ENCODE peak calls at places on chromosomes 12 and 14, in four cellular contexts. One of them, this sample, is unnamed.
A peak's percentile ranks its signal among the peaks of the same experiment; 100 is the strongest.

GRCh38 chr12:52156310-52156709 is 35.5 kb downstream of the KRT80 start:
- DNase-seq in foreskin melanocyte: no peak
- DNase-seq in NCI-H1092 treated with DMSO at 0.1 percent for 48 hours: no peak
- DNase-seq in substantia nigra: no peak
- DNase-seq in this sample: no peak

GRCh38 chr12:44874981-44875416 is 1.1 kb downstream of the NELL2 start:
- DNase-seq in foreskin melanocyte: no peak
- DNase-seq in NCI-H1092 treated with DMSO at 0.1 percent for 48 hours: peak; percentile 73
- DNase-seq in substantia nigra: no peak
- DNase-seq in this sample: no peak

GRCh38 chr12:16300706-16301105 is 23.2 kb upstream of the SLC15A5 start:
- DNase-seq in foreskin melanocyte: no peak
- DNase-seq in NCI-H1092 treated with DMSO at 0.1 percent for 48 hours: no peak
- DNase-seq in substantia nigra: no peak
- DNase-seq in this sample: no peak

GRCh38 chr14:88611878-88612277 is 49.0 kb downstream of the ZC3H14 start:
- DNase-seq in foreskin melanocyte: no peak
- DNase-seq in NCI-H1092 treated with DMSO at 0.1 percent for 48 hours: no peak
- DNase-seq in substantia nigra: no peak
- DNase-seq in this sample: no peak

GRCh38 chr14:61103541-61104339 is 122.7 kb downstream of the SLC38A6 start:
- DNase-seq in foreskin melanocyte: peak; percentile 80
- DNase-seq in NCI-H1092 treated with DMSO at 0.1 percent for 48 hours: no peak
- DNase-seq in substantia nigra: no peak
- DNase-seq in this sample: peak; percentile 65

GRCh38 chr12:14893471-14894250 is 8.0 kb upstream of the MGP start:
- DNase-seq in foreskin melanocyte: peak; percentile 81
- DNase-seq in NCI-H1092 treated with DMSO at 0.1 percent for 48 hours: no peak
- DNase-seq in substantia nigra: no peak
- DNase-seq in this sample: no peak

GRCh38 chr12:105433804-105434203 is 103.3 kb downstream of the C12orf75 start:
- DNase-seq in foreskin melanocyte: no peak
- DNase-seq in NCI-H1092 treated with DMSO at 0.1 percent for 48 hours: no peak
- DNase-seq in substantia nigra: no peak
- DNase-seq in this sample: no peak

GRCh38 chr14:60590907-60591510 is 58.3 kb downstream of the SIX1 start:
- DNase-seq in foreskin melanocyte: no peak
- DNase-seq in NCI-H1092 treated with DMSO at 0.1 percent for 48 hours: no peak
- DNase-seq in substantia nigra: no peak
- DNase-seq in this sample: no peak

GRCh38 chr12:14058717-14059116 is 77.3 kb upstream of the GRIN2B start:
- DNase-seq in foreskin melanocyte: no peak
- DNase-seq in NCI-H1092 treated with DMSO at 0.1 percent for 48 hours: no peak
- DNase-seq in substantia nigra: no peak
- DNase-seq in this sample: no peak

GRCh38 chr12:83106873-83107272 is 420.2 kb downstream of the TMTC2 start:
- DNase-seq in foreskin melanocyte: no peak
- DNase-seq in NCI-H1092 treated with DMSO at 0.1 percent for 48 hours: no peak
- DNase-seq in substantia nigra: no peak
- DNase-seq in this sample: no peak

GRCh38 chr14:20632448-20632830 is 9.1 kb downstream of the OR6S1 start:
- DNase-seq in foreskin melanocyte: no peak
- DNase-seq in NCI-H1092 treated with DMSO at 0.1 percent for 48 hours: no peak
- DNase-seq in substantia nigra: no peak
- DNase-seq in this sample: no peak

GRCh38 chr12:93322784-93323183 is 54.9 kb upstream of the NUDT4 start:
- DNase-seq in foreskin melanocyte: no peak
- DNase-seq in NCI-H1092 treated with DMSO at 0.1 percent for 48 hours: no peak
- DNase-seq in substantia nigra: no peak
- DNase-seq in this sample: peak; percentile 61

GRCh38 chr12:116520801-116521471 is 38.2 kb upstream of the MAP1LC3B2 start:
- DNase-seq in foreskin melanocyte: peak; percentile 40
- DNase-seq in NCI-H1092 treated with DMSO at 0.1 percent for 48 hours: no peak
- DNase-seq in substantia nigra: peak; percentile 4
- DNase-seq in this sample: no peak

GRCh38 chr14:75829316-75829715 is 152.5 kb downstream of the TGFB3 start:
- DNase-seq in foreskin melanocyte: no peak
- DNase-seq in NCI-H1092 treated with DMSO at 0.1 percent for 48 hours: no peak
- DNase-seq in substantia nigra: no peak
- DNase-seq in this sample: no peak

GRCh38 chr12:1350055-1350933 is 244.1 kb downstream of the FBXL14 start:
- DNase-seq in foreskin melanocyte: no peak
- DNase-seq in NCI-H1092 treated with DMSO at 0.1 percent for 48 hours: no peak
- DNase-seq in substantia nigra: no peak
- DNase-seq in this sample: no peak

GRCh38 chr12:104022816-104023215 is 27.2 kb downstream of the GLT8D2 start:
- DNase-seq in foreskin melanocyte: no peak
- DNase-seq in NCI-H1092 treated with DMSO at 0.1 percent for 48 hours: no peak
- DNase-seq in substantia nigra: no peak
- DNase-seq in this sample: no peak

GRCh38 chr14:70886421-70887206 is 20.6 kb upstream of the PCNX1 start:
- DNase-seq in foreskin melanocyte: no peak
- DNase-seq in NCI-H1092 treated with DMSO at 0.1 percent for 48 hours: no peak
- DNase-seq in substantia nigra: peak; percentile 23
- DNase-seq in this sample: peak; percentile 84

GRCh38 chr12:42473561-42473960 is 116.0 kb downstream of the PRICKLE1 start:
- DNase-seq in foreskin melanocyte: no peak
- DNase-seq in NCI-H1092 treated with DMSO at 0.1 percent for 48 hours: no peak
- DNase-seq in substantia nigra: no peak
- DNase-seq in this sample: no peak

GRCh38 chr14:79161576-79161975 is 991.4 kb downstream of the NRXN3 start:
- DNase-seq in foreskin melanocyte: peak; percentile 26
- DNase-seq in NCI-H1092 treated with DMSO at 0.1 percent for 48 hours: no peak
- DNase-seq in substantia nigra: no peak
- DNase-seq in this sample: peak; percentile 3

GRCh38 chr14:79404874-79405273 is 806.4 kb downstream of the DIO2 start:
- DNase-seq in foreskin melanocyte: no peak
- DNase-seq in NCI-H1092 treated with DMSO at 0.1 percent for 48 hours: no peak
- DNase-seq in substantia nigra: no peak
- DNase-seq in this sample: no peak

GRCh38 chr12:57366315-57366714 is 64.5 kb downstream of the R3HDM2 start:
- DNase-seq in foreskin melanocyte: no peak
- DNase-seq in NCI-H1092 treated with DMSO at 0.1 percent for 48 hours: no peak
- DNase-seq in substantia nigra: no peak
- DNase-seq in this sample: no peak

GRCh38 chr14:75165586-75166391 is 10.6 kb downstream of the TMED10 start:
- DNase-seq in foreskin melanocyte: peak; percentile 99
- DNase-seq in NCI-H1092 treated with DMSO at 0.1 percent for 48 hours: no peak
- DNase-seq in substantia nigra: peak; percentile 70
- DNase-seq in this sample: no peak

GRCh38 chr12:42284876-42285275 is 41.0 kb downstream of the ZCRB1 start:
- DNase-seq in foreskin melanocyte: no peak
- DNase-seq in NCI-H1092 treated with DMSO at 0.1 percent for 48 hours: no peak
- DNase-seq in substantia nigra: no peak
- DNase-seq in this sample: no peak

GRCh38 chr12:4106617-4107016 is 166.9 kb upstream of the CCND2 start:
- DNase-seq in foreskin melanocyte: no peak
- DNase-seq in NCI-H1092 treated with DMSO at 0.1 percent for 48 hours: no peak
- DNase-seq in substantia nigra: no peak
- DNase-seq in this sample: no peak

GRCh38 chr14:99252940-99253868 is 18.8 kb downstream of the BCL11B start:
- DNase-seq in foreskin melanocyte: no peak
- DNase-seq in NCI-H1092 treated with DMSO at 0.1 percent for 48 hours: peak; percentile 23
- DNase-seq in substantia nigra: no peak
- DNase-seq in this sample: no peak